ENCODE peak calls at places on chromosome 21, in eight cellular contexts. S, R, A, P, C, F, V and O are unnamed samples.

GRCh38 chr21:42527489-42528158 is 14.0 kb downstream of the SLC37A1 start:
- DNase-seq in C (no peak), A (peak), R (no peak), F (no peak), S (no peak), V (peak), P (peak), O (peak)

GRCh38 chr21:38852708-38853107 is 47.0 kb downstream of the ETS2 start:
- DNase-seq in F (no peak), P (no peak), R (no peak), C (no peak), V (no peak), A (no peak), S (no peak), O (no peak)

GRCh38 chr21:24693779-24694178 is 913.5 kb downstream of the MRPL39 start:
- DNase-seq in F (no peak), P (no peak), A (no peak), V (no peak), C (no peak), R (no peak), S (no peak), O (no peak)

GRCh38 chr21:38839683-38840286 is 34.1 kb downstream of the ETS2 start:
- DNase-seq in A (no peak), V (no peak), S (no peak), F (no peak), C (no peak), R (no peak), P (no peak), O (peak)

GRCh38 chr21:38297193-38297592 is 40.4 kb downstream of the KCNJ15 start:
- DNase-seq in V (no peak), C (no peak), A (no peak), F (no peak), P (no peak), S (no peak), R (no peak), O (peak)

GRCh38 chr21:30044447-30045064 is 104.8 kb upstream of the GRIK1 start:
- DNase-seq in A (no peak), C (peak), P (no peak), F (peak), V (peak), R (peak), S (peak), O (peak)

GRCh38 chr21:43767980-43768867 is 7.9 kb downstream of the CSTB start:
- DNase-seq in C (peak), V (no peak), R (no peak), S (no peak), A (no peak), P (no peak), F (peak), O (peak)

GRCh38 chr21:26098758-26099157 is 71.8 kb downstream of the APP start:
- DNase-seq in S (no peak), A (no peak), P (no peak), R (no peak), F (no peak), C (no peak), V (no peak), O (no peak)

GRCh38 chr21:39663742-39664492 is 51.2 kb downstream of the B3GALT5 start:
- DNase-seq in S (no peak), A (no peak), F (no peak), V (no peak), R (no peak), C (no peak), P (no peak), O (no peak)

GRCh38 chr21:46110499-46111192 is 12.7 kb downstream of the COL6A2 start:
- DNase-seq in V (no peak), P (peak), C (peak), F (peak), S (peak), R (no peak), A (no peak), O (no peak)

GRCh38 chr21:29819675-29820337 is 120.0 kb downstream of the GRIK1 start:
- DNase-seq in F (no peak), V (no peak), R (no peak), C (no peak), P (no peak), A (no peak), S (no peak), O (no peak)

GRCh38 chr21:39176312-39176711 is 6.9 kb downstream of the PSMG1 start:
- DNase-seq in P (no peak), S (no peak), C (no peak), A (no peak), F (no peak), V (no peak), R (no peak), O (peak)

GRCh38 chr21:37430184-37430821 is 63.7 kb downstream of the DYRK1A start:
- DNase-seq in F (no peak), R (no peak), C (no peak), A (peak), V (no peak), S (no peak), P (no peak), O (no peak)

GRCh38 chr21:38861989-38862683 is 56.4 kb downstream of the ETS2 start:
- DNase-seq in P (no peak), V (peak), S (no peak), R (no peak), F (no peak), A (peak), C (no peak), O (no peak)

GRCh38 chr21:39386194-39386593 is 37.3 kb upstream of the HMGN1 start:
- DNase-seq in P (peak), C (no peak), R (no peak), F (peak), A (no peak), V (no peak), S (no peak), O (peak)

GRCh38 chr21:38936237-38936636 is 130.5 kb downstream of the ETS2 start:
- DNase-seq in V (no peak), S (no peak), C (no peak), R (no peak), A (no peak), P (no peak), F (no peak), O (no peak)

GRCh38 chr21:26127918-26128317 is 42.7 kb downstream of the APP start:
- DNase-seq in F (peak), S (no peak), A (no peak), R (peak), P (no peak), C (no peak), V (no peak), O (peak)

GRCh38 chr21:38911523-38912354 is 106.0 kb downstream of the ETS2 start:
- DNase-seq in R (no peak), A (no peak), S (no peak), F (peak), P (no peak), C (no peak), V (no peak), O (no peak)

GRCh38 chr21:24224411-24224810 is 1382.9 kb downstream of the MRPL39 start:
- DNase-seq in S (no peak), V (no peak), P (no peak), A (no peak), F (no peak), C (no peak), R (no peak), O (no peak)

GRCh38 chr21:37367758-37368535 is 1.4 kb downstream of the DYRK1A start:
- DNase-seq in C (peak), P (peak), S (peak), F (peak), A (peak), V (peak), R (peak), O (peak)

GRCh38 chr21:30580132-30580531 is 10.1 kb downstream of the KRTAP22-2 start:
- DNase-seq in A (no peak), P (no peak), F (no peak), C (no peak), R (no peak), S (no peak), V (no peak), O (no peak)

GRCh38 chr21:36962098-36962780 is 4.2 kb downstream of the HLCS start:
- DNase-seq in V (no peak), P (no peak), F (no peak), R (no peak), A (no peak), S (peak), C (no peak), O (no peak)

GRCh38 chr21:37575536-37576083 is 209.0 kb downstream of the DYRK1A start:
- DNase-seq in V (no peak), C (no peak), S (no peak), F (no peak), A (no peak), R (no peak), P (no peak), O (no peak)

GRCh38 chr21:38806942-38807284 is 1.2 kb downstream of the ETS2 start:
- DNase-seq in F (no peak), P (no peak), R (peak), S (peak), C (no peak), V (no peak), A (no peak), O (no peak)

GRCh38 chr21:39363607-39364555 is 15.0 kb upstream of the HMGN1 start:
- DNase-seq in V (no peak), R (no peak), F (no peak), A (no peak), S (no peak), P (no peak), C (no peak), O (peak)

GRCh38 chr21:36028127-36029069 is 31.9 kb downstream of the SETD4 start:
- DNase-seq in C (peak), S (peak), F (peak), P (peak), V (peak), A (peak), R (peak), O (peak)

GRCh38 chr21:22725436-22725835 is 1727.2 kb downstream of the NCAM2 start:
- DNase-seq in R (no peak), P (no peak), C (no peak), S (no peak), V (no peak), A (no peak), F (no peak), O (no peak)

GRCh38 chr21:42669069-42669468 is 15.6 kb downstream of the PDE9A start:
- DNase-seq in F (no peak), R (no peak), S (no peak), A (no peak), V (no peak), C (no peak), P (no peak), O (no peak)

GRCh38 chr21:26732442-26733221 is 112.6 kb downstream of the ADAMTS1 start:
- DNase-seq in P (no peak), A (peak), C (peak), S (peak), F (peak), R (peak), V (peak), O (peak)

GRCh38 chr21:42405064-42406059 is 1.7 kb downstream of the UBASH3A start:
- DNase-seq in S (no peak), R (no peak), A (peak), P (no peak), V (no peak), F (no peak), C (no peak), O (no peak)

GRCh38 chr21:36184561-36184960 is 27.9 kb downstream of the DOP1B start:
- DNase-seq in V (no peak), S (no peak), C (no peak), R (no peak), F (no peak), P (no peak), A (no peak), O (no peak)

GRCh38 chr21:25375675-25376074 is 231.6 kb downstream of the MRPL39 start:
- DNase-seq in C (no peak), F (no peak), P (no peak), R (no peak), V (no peak), S (no peak), A (no peak), O (no peak)

GRCh38 chr21:34080693-34081092 is 7.3 kb downstream of the MRPS6 start:
- DNase-seq in F (no peak), S (no peak), A (no peak), C (no peak), R (no peak), V (no peak), P (no peak), O (no peak)

GRCh38 chr21:25330266-25330665 is 277.0 kb downstream of the MRPL39 start:
- DNase-seq in F (no peak), R (no peak), S (no peak), C (no peak), A (no peak), V (no peak), P (no peak), O (peak)

GRCh38 chr21:34183331-34183928 is 110.1 kb downstream of the MRPS6 start:
- DNase-seq in C (no peak), A (no peak), R (no peak), S (no peak), F (no peak), V (no peak), P (no peak), O (no peak)

GRCh38 chr21:16007933-16008332 is 278.2 kb downstream of the USP25 start:
- DNase-seq in C (no peak), V (no peak), S (no peak), R (no peak), A (no peak), F (no peak), P (no peak), O (peak)

GRCh38 chr21:16004121-16004520 is 274.3 kb downstream of the USP25 start:
- DNase-seq in F (no peak), A (no peak), C (no peak), R (no peak), V (no peak), P (no peak), S (no peak), O (peak)

GRCh38 chr21:16004523-16004922 is 274.7 kb downstream of the USP25 start:
- DNase-seq in A (no peak), P (no peak), C (no peak), V (no peak), R (no peak), S (no peak), F (no peak), O (no peak)

GRCh38 chr21:15999741-16000140 is 270.0 kb downstream of the USP25 start:
- DNase-seq in P (no peak), V (no peak), R (no peak), F (no peak), S (no peak), A (no peak), C (no peak), O (no peak)

DNA sequence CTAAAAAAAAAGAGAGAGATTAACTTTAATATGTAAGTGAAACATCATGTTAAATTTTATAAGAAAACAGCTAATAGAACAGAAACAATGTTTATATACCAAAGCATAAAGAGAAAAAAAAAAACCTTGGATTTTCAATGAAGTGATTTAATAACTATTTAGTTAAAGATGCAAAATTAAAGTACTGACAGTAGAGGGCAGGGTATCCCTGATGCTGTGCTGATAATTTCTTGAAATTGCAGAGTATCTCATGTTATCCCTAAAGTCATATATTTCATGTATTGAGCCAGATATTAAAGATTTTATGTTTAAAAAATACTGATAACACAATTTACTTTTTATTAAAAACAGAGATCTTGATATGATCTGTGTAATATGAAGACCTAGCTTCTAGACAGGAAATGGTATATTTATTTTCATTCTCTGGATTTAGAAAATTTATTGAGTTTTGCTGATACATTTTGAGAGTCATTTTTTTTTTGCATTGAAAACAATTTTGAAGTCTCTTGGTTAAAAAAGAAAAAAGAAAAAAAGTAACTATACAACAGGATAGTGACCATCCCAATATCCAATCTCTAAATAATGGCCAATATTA is 273.2 kb downstream of the USP25 start:
- DNase-seq in F (no peak), R (peak), A (no peak), C (no peak), P (no peak), S (peak), V (no peak), O (peak)
- TF ChIP-seq CTCF in F (no peak), R (peak), A (peak), C (peak), P (no peak), S (peak), V (no peak), O (peak)

DNA sequence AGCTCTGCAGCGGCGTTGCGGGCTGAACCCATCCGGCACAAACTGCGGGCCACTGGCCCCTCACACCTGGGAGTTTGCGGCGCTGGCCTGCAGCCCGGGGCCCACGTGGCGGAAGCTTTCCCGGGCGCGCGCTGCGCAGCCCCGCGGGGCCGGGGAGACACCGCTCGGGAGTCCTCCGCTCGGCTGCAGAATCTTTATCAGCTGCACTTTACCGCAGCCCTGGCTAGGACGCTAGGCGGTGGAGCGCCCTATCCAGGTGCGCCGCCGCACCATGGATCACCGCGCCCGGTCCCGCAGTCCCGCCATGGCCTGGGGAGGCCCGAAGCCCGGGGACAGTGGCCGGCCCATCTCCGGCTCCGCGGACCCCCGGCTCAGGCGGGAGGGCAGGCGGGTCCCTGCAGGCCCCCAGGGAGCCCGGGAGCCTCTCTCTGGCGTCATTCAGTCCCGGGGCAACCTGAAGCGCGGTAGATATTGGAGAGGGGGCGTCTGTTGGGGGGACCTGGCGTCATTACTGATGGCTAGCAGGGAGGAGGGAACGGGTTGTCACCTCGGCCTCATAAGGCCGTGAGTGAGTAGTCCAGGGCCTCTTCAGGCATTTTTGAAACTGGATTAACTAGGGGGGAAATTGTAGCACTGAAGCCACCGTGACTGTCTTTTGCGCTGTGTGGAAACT is 5.7 kb upstream of the OLIG2 start:
- DNase-seq in R (no peak), V (no peak), A (peak), S (peak), C (no peak), F (no peak), P (no peak), O (no peak)
- H3K4me3 ChIP-seq in R (no peak), V (no peak), A (no peak), S (no peak), C (peak), F (no peak), P (peak), O (no peak)

DNA sequence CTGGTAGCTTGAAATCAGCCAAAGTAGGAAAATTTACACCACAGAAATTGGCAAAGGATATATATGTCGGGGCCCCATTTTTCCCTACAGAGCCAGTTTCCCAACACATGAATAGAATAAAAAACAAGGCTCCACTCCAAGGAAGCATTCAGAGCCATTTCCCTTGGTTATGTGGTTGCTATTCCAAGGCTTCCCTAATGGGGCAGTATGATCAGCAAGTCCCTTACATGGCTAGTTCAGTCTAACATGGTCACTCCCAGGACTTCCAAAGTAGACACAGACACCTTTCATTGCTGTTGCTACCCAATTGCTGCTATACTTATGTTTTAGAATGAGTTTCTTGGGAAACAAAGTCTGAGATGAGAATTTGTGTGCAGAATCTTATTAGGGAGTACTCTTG is 93.1 kb downstream of the C21orf91 start:
- DNase-seq in P (no peak), V (no peak), C (no peak), S (peak), R (no peak), F (no peak), A (no peak), O (no peak)
- TF ChIP-seq CTCF in P (no peak), V (no peak), C (no peak), S (peak), R (no peak), F (no peak), A (peak), O (no peak)

GRCh38 chr21:45097827-45098387 is 23.5 kb downstream of the ADARB1 start:
- DNase-seq in F (no peak), A (no peak), S (no peak), R (no peak), V (no peak), P (no peak), C (no peak), O (no peak)

GRCh38 chr21:45100866-45101265 is 26.5 kb downstream of the ADARB1 start:
- DNase-seq in C (no peak), R (no peak), P (no peak), S (no peak), A (no peak), F (no peak), V (no peak), O (no peak)

GRCh38 chr21:45095505-45095904 is 21.1 kb downstream of the ADARB1 start:
- DNase-seq in V (no peak), P (no peak), A (no peak), C (no peak), F (no peak), S (no peak), R (no peak), O (no peak)

GRCh38 chr21:45096216-45096615 is 21.8 kb downstream of the ADARB1 start:
- DNase-seq in S (peak), P (no peak), C (no peak), F (no peak), A (no peak), V (no peak), R (no peak), O (no peak)

DNA sequence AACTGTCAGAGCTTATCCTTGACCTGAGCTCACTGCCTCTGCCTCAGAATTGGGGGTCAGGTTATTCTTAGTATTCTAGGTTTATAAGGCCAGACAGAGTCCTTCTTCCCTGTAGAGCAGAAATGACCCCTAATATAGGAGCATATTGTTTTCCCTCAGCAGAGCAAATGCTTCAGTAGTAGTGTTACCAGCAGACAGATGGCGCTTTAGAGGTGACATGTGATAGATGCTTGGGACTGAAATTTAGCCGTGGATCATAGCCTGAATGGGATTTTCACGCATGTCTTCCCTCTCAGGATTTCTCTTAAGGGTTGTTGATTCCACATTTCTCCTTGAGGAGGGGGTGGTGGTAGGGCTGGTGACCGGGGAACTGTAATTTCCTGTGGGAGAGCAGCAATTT is 24.5 kb downstream of the ADARB1 start:
- DNase-seq in P (no peak), S (peak), R (peak), V (peak), A (no peak), C (no peak), F (no peak), O (peak)
- H3K4me3 ChIP-seq in P (no peak), S (no peak), R (no peak), V (no peak), A (no peak), C (no peak), F (no peak), O (no peak)

GRCh38 chr21:41169258-41169576 is 1.3 kb downstream of the BACE2 start:
- DNase-seq in F (no peak), R (no peak), A (no peak), P (no peak), V (no peak), S (no peak), C (no peak), O (no peak)

GRCh38 chr21:41169701-41170100 is 1.7 kb downstream of the BACE2 start:
- DNase-seq in S (no peak), C (no peak), V (no peak), R (no peak), A (no peak), P (no peak), F (no peak), O (no peak)

GRCh38 chr21:41170442-41170841 is 2.5 kb downstream of the BACE2 start:
- DNase-seq in S (peak), R (peak), F (peak), C (peak), A (peak), V (peak), P (no peak), O (peak)

GRCh38 chr21:41168391-41169257 is 664 bp downstream of the BACE2 start:
- DNase-seq in S (peak), F (peak), R (peak), A (peak), C (peak), V (peak), P (no peak), O (peak)

GRCh38 chr21:41171210-41171609 is 3.2 kb downstream of the BACE2 start:
- DNase-seq in V (no peak), F (peak), P (no peak), C (peak), A (peak), R (no peak), S (no peak), O (no peak)
- TF ChIP-seq CTCF in V (no peak), F (no peak), P (no peak), C (no peak), A (no peak), R (no peak), S (no peak), O (no peak)